ENCODE peak calls at places on chromosome 4, in eight cellular contexts. X is transverse colon, Y is adrenal gland, P is K562, L is sigmoid colon, Q is uterus, C is tibial nerve, E is breast epithelium. M is an unnamed sample.

GRCh38 chr4:93788712-93789111 is 39.8 kb upstream of the ATOH1 start:
- DNase-seq in X (no peak), Y (no peak), P (peak; percentile 12), L (no peak), Q (no peak), C (no peak), E (no peak), M (no peak)

GRCh38 chr4:81786063-81786763 is 314.5 kb upstream of the RASGEF1B start:
- DNase-seq in X (peak; percentile 19), Y (peak; percentile 50), P (no peak), L (no peak), Q (no peak), C (peak; percentile 33), E (no peak), M (no peak)

GRCh38 chr4:68319040-68319439 is 30.9 kb downstream of the YTHDC1 start:
- DNase-seq in X (no peak), Y (no peak), P (no peak), L (no peak), Q (no peak), C (no peak), E (no peak), M (no peak)

GRCh38 chr4:7675612-7676320 is 241.0 kb upstream of the PSAPL1 start:
- DNase-seq in X (no peak), Y (no peak), P (no peak), L (no peak), Q (no peak), C (no peak), E (no peak), M (no peak)

GRCh38 chr4:182188622-182189021 is 54.6 kb upstream of the TENM3 start:
- DNase-seq in X (no peak), Y (no peak), P (no peak), L (no peak), Q (no peak), C (no peak), E (no peak), M (no peak)

GRCh38 chr4:54586343-54586953 is 71.3 kb upstream of the KIT start:
- DNase-seq in X (peak; percentile 33), Y (no peak), P (no peak), L (no peak), Q (no peak), C (no peak), E (no peak), M (no peak)

GRCh38 chr4:182221987-182222386 is 21.2 kb upstream of the TENM3 start:
- DNase-seq in X (no peak), Y (no peak), P (no peak), L (no peak), Q (no peak), C (no peak), E (no peak), M (no peak)

GRCh38 chr4:11223261-11223660 is 205.4 kb downstream of the HS3ST1 start:
- DNase-seq in X (no peak), Y (no peak), P (no peak), L (no peak), Q (no peak), C (no peak), E (no peak), M (no peak)

GRCh38 chr4:182925298-182925738 is 8.1 kb upstream of the DCTD start:
- DNase-seq in X (peak; percentile 77), Y (peak; percentile 84), P (peak; percentile 53), L (no peak), Q (peak; percentile 57), C (peak; percentile 17), E (no peak), M (no peak)

GRCh38 chr4:176789955-176790354 is 2.8 kb downstream of the VEGFC start:
- DNase-seq in X (no peak), Y (no peak), P (peak; percentile 7), L (no peak), Q (no peak), C (no peak), E (no peak), M (no peak)

GRCh38 chr4:115489284-115489683 is 375.9 kb upstream of the NDST4 start:
- DNase-seq in X (no peak), Y (no peak), P (no peak), L (no peak), Q (no peak), C (no peak), E (no peak), M (no peak)

GRCh38 chr4:185587065-185587443 is 51.7 kb upstream of the PDLIM3 start:
- DNase-seq in X (no peak), Y (no peak), P (no peak), L (no peak), Q (no peak), C (no peak), E (no peak), M (no peak)

GRCh38 chr4:77994194-77994721 is 62.9 kb upstream of the FRAS1 start:
- DNase-seq in X (no peak), Y (no peak), P (peak; percentile 7), L (no peak), Q (no peak), C (peak; percentile 6), E (no peak), M (no peak)

GRCh38 chr4:107148922-107149321 is 112.8 kb upstream of the DKK2 start:
- DNase-seq in X (no peak), Y (no peak), P (no peak), L (no peak), Q (no peak), C (no peak), E (no peak), M (no peak)

GRCh38 chr4:95529941-95530340 is 18.8 kb downstream of the UNC5C start:
- DNase-seq in X (no peak), Y (no peak), P (no peak), L (no peak), Q (no peak), C (no peak), E (no peak), M (no peak)

GRCh38 chr4:153160856-153161598 is 43.2 kb upstream of the TRIM2 start:
- DNase-seq in X (no peak), Y (no peak), P (no peak), L (peak; percentile 28), Q (no peak), C (no peak), E (no peak), M (no peak)

GRCh38 chr4:111014537-111014936 is 391.7 kb upstream of the PITX2 start:
- DNase-seq in X (no peak), Y (no peak), P (no peak), L (no peak), Q (no peak), C (no peak), E (no peak), M (no peak)

GRCh38 chr4:186217733-186218293 is 9.5 kb upstream of the KLKB1 start:
- DNase-seq in X (no peak), Y (no peak), P (no peak), L (no peak), Q (no peak), C (no peak), E (no peak), M (no peak)

GRCh38 chr4:80577991-80578390 is 242.5 kb downstream of the CFAP299 start:
- DNase-seq in X (no peak), Y (no peak), P (no peak), L (no peak), Q (no peak), C (no peak), E (no peak), M (no peak)

GRCh38 chr4:51843309-51844156 is 580 bp downstream of the DCUN1D4 start:
- DNase-seq in X (peak; percentile 73), Y (peak; percentile 86), P (peak; percentile 84), L (peak; percentile 92), Q (peak; percentile 75), C (peak; percentile 71), E (peak; percentile 64), M (peak; percentile 91)

GRCh38 chr4:85861064-85861767 is 386.3 kb downstream of the ARHGAP24 start:
- DNase-seq in X (no peak), Y (no peak), P (no peak), L (no peak), Q (no peak), C (no peak), E (no peak), M (no peak)
- H3K4me1 ChIP-seq in X (no peaks in the 10 kb centered on the region), Y (no peaks in the 10 kb centered on the region), P (no peaks in the 10 kb centered on the region), L (peaks cover 31% of the 10 kb centered on the region), Q (no peaks in the 10 kb centered on the region), C (no peaks in the 10 kb centered on the region), E (no peaks in the 10 kb centered on the region), M (no peaks in the 10 kb centered on the region)

DNA sequence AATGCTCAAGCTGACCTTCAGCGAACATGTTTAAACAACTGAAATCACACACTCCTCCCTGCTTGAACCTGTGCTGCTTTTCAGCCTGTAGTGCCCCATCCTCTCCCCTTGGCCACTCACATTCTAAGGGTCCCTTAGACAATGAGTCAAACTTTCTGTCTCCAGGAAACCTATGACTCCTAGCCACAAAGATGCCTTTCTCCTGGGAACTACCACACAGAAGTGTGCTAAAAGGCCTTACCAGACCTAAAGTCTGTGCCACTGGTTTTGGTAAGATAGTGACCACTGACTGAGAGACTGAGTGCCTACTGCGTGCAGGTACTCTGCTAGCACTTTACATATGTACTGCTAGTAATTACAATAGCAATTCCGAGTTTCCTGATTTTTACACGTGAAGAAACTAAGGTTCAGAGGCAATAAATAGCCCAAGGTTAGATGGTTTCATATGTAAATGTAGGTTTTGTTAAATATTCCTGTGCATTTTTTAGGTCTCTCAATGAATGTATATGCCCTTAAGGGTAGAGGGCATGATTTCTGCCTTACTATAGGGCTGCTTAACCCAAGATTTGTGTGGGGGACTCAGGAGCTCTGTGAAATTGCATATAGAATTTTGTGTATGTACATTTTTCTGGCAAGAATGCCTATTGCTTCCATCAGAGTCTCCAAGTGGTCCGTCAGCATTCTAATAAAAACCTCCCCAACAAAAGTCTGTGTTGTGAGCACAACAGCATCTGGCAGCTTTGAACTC is 71.1 kb downstream of the NSG1 start:
- DNase-seq in X (no peak), Y (no peak), P (no peak), L (no peak), Q (no peak), C (no peak), E (no peak), M (no peak)
- H3K36me3 ChIP-seq in X (no peaks in the 10 kb centered on the region), Y (no peaks in the 10 kb centered on the region), P (peaks cover 35% of the 10 kb centered on the region), L (peaks cover 14% of the 10 kb centered on the region), Q (no peaks in the 10 kb centered on the region), C (peaks cover 15% of the 10 kb centered on the region), E (peaks cover 6% of the 10 kb centered on the region), M (peaks cover 55% of the 10 kb centered on the region)

DNA sequence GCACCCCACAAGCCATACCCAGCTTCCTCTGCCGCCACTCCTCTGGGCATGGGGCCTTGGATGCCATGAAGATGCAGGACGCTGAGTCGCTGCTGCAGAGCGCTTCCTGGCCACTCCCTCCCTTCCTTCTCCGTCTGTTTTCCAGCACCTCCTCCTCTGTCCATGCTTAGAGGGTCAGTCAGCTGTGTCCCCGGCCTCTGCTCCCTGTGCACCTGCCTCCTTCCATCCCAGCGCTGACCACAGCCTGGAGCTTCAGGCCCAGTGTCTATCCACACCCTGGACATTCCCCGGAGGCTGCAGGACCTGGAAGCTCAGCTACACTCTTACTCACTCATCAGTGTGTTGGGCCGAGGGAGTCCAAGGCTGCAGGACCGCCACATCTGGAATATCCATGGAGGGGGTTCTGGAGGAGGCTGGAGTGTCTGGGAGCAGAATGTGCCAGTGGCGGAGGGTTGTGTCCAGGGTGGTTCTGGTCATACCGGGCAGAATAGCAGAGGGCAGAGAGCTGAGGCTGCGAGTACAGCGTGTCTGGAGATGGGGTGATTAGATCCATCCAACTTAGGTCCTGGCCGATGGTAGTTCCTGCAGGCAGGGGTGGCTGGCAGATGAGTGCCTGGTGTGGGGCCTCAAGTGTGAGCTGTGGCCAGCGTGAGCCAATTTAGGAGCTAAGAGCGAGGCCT is 58.6 kb upstream of the ADRA2C start:
- DNase-seq in X (no peak), Y (no peak), P (no peak), L (no peak), Q (no peak), C (no peak), E (no peak), M (peak; percentile 53)
- TF ChIP-seq POLR2A in X (no peak), Y (no peak), P (no peak), L (no peak), Q (no peak), C (no peak), E (no peak), M (no peak)

GRCh38 chr4:3297066-3297859 is 4.4 kb downstream of the RGS12 start:
- DNase-seq in X (no peak), Y (no peak), P (no peak), L (no peak), Q (no peak), C (no peak), E (peak; percentile 17), M (peak; percentile 29)
- H3K4me1 ChIP-seq in X (no peaks in the 10 kb centered on the region), Y (peaks cover 18% of the 10 kb centered on the region), P (peaks cover 32% of the 10 kb centered on the region), L (peaks cover 13% of the 10 kb centered on the region), Q (peaks cover 6% of the 10 kb centered on the region), C (no peaks in the 10 kb centered on the region), E (no peaks in the 10 kb centered on the region), M (peaks cover 32% of the 10 kb centered on the region)